ENCODE peak calls at places on chromosomes 2 and 18, in four cellular contexts. M is pancreas, Q is AG10803, C is fibroblast of lung. V is an unnamed sample.
A peak's percentile ranks its signal among the peaks of the same experiment; 100 is the strongest.

GRCh38 chr2:240877460-240878340 is 9.1 kb downstream of the AGXT start:
- DNase-seq in M (no peak), Q (no peak), C (no peak), V (no peak)

GRCh38 chr18:46166261-46166970 is 62.2 kb downstream of the HAUS1 start:
- DNase-seq in M (no peak), Q (no peak), C (no peak), V (no peak)

GRCh38 chr2:169073972-169074751 is 4.8 kb downstream of the DHRS9 start:
- DNase-seq in M (no peak), Q (no peak), C (no peak), V (no peak)

GRCh38 chr18:68387246-68387645 is 327.7 kb downstream of the TMX3 start:
- DNase-seq in M (no peak), Q (peak; percentile 31), C (no peak), V (no peak)

GRCh38 chr2:9165625-9166024 is 41.0 kb upstream of the ASAP2 start:
- DNase-seq in M (no peak), Q (peak; percentile 40), C (peak; percentile 34), V (no peak)

GRCh38 chr2:56123538-56123937 is 60.3 kb upstream of the CCDC85A start:
- DNase-seq in M (no peak), Q (no peak), C (no peak), V (no peak)

GRCh38 chr2:53473762-53474161 is 293.8 kb upstream of the CHAC2 start:
- DNase-seq in M (peak; percentile 33), Q (no peak), C (peak; percentile 21), V (no peak)

GRCh38 chr2:3490191-3491158 is 28.9 kb downstream of the ADI1 start:
- DNase-seq in M (no peak), Q (no peak), C (no peak), V (no peak)

GRCh38 chr2:180040146-180040925 is 33.2 kb upstream of the CWC22 start:
- DNase-seq in M (no peak), Q (peak; percentile 98), C (peak; percentile 99), V (no peak)

GRCh38 chr2:109516445-109517117 is 97.2 kb downstream of the SEPTIN10 start:
- DNase-seq in M (no peak), Q (no peak), C (peak; percentile 21), V (no peak)

GRCh38 chr2:195836002-195836401 is 179.0 kb downstream of the SLC39A10 start:
- DNase-seq in M (no peak), Q (no peak), C (no peak), V (no peak)

GRCh38 chr2:27729198-27729597 is 42.3 kb upstream of the MRPL33 start:
- DNase-seq in M (no peak), Q (no peak), C (no peak), V (no peak)

GRCh38 chr2:98477506-98477905 is 32.8 kb downstream of the INPP4A start:
- DNase-seq in M (no peak), Q (no peak), C (no peak), V (no peak)

GRCh38 chr2:105085525-105085924 is 47.7 kb downstream of the MRPS9 start:
- DNase-seq in M (no peak), Q (no peak), C (no peak), V (no peak)

GRCh38 chr2:133139847-133140533 is 428.3 kb downstream of the NCKAP5 start:
- DNase-seq in M (no peak), Q (no peak), C (no peak), V (no peak)

GRCh38 chr2:214077727-214078126 is 333.1 kb upstream of the VWC2L start:
- DNase-seq in M (no peak), Q (peak; percentile 5), C (no peak), V (no peak)

GRCh38 chr2:96143848-96144480 is 1.3 kb downstream of the DUSP2 start:
- DNase-seq in M (no peak), Q (no peak), C (no peak), V (peak; percentile 53)

DNA sequence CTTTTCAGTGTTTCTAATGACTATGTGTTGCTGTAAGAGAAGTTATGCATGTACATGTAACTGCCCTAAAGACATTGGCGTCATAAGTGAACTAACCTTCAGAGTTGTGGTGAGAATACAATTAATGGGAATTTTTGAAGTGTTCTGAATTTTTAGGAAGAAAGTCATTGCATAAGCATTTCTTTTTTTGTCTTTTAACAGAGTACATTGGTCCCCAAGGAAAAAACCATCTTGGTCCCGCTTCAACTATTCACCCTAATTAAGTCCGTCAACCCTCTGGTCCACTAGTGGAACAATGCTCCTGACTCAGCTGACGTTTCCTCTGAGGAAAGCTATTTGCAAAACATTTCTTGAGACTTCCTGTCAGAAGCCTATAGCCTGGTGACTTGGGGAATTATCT is 41.1 kb upstream of the VIT start:
- DNase-seq in M (no peak), Q (peak; percentile 99), C (peak; percentile 32), V (no peak)
- TF ChIP-seq CTCF in M (no peak), Q (no peak), C (no peak), V (no peak)

DNA sequence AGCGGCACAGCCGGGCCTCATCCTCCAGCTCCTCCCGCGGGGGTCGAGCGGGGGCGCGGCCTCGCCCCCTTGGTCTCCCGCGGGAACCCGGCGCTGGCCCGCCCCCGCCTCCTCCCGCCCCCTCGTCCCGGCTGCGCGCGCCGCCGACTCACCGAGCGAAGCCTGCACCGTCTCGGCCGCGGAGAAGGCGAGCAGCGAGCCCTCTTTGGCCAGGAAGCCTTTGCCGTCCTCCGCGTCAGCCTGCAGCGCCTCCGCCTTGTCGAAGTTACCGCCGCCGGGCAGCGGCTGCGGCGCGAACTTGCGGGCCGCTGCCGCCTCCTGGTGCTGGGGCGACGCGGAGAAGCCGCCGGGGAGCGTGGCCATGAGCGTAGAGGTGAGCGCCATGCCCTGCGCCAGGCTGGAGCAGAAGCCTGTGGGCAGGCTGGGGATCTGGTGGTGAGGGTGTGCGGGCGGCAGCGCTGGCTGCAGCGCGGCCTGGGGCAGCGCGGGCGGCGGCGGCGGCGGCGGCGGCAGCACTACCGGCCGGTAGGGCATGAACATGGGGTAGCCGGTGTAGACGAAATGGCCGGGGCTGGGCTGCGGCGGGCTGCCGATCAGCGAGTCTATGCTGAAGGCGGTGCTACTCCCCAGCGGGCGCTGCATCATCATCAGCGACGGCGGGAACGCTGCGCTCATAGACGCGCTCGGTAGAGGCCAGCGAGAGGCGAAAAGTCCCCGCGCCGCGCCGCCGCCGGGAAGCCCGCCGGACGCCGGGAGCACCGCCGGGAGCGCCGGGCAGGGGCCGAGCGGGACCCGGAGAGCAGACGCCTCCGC is 683 bp downstream of the GBX2 start:
- DNase-seq in M (no peak), Q (peak; percentile 49), C (peak; percentile 20), V (no peak)
- TF ChIP-seq CTCF in M (no peak), Q (peak; percentile 3), C (no peak), V (no peak)

DNA sequence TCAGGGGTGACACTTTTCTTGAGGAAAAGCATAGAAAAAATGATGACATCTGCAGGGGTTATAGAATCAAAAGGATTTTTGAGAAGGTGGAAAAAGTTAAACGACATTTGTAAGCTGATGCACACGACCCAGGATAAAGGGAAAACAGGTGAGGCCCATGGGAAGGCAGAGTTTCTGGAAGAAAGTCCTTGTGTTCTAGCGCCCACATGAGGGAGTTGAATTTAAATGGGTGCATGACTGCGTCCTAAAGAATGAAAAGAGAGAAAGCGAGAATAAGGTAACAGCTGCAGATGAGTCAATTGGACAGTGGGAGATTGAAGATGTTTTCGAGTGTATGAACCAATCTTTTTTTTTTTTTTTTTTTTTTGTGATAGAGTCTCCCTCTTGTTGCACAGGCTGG is 158.1 kb downstream of the GALR1 start:
- DNase-seq in M (no peak), Q (no peak), C (no peak), V (no peak)
- TF ChIP-seq CTCF in M (no peak), Q (no peak), C (no peak), V (no peak)

GRCh38 chr18:79318142-79318673 is 77.5 kb upstream of the NFATC1 start:
- DNase-seq in M (no peak), Q (no peak), C (no peak), V (no peak)

GRCh38 chr18:79317718-79318117 is 78.0 kb upstream of the NFATC1 start:
- DNase-seq in M (no peak), Q (peak; percentile 43), C (no peak), V (no peak)

GRCh38 chr18:79320216-79320615 is 75.5 kb upstream of the NFATC1 start:
- DNase-seq in M (no peak), Q (no peak), C (no peak), V (no peak)

GRCh38 chr18:79323471-79323870 is 72.3 kb upstream of the NFATC1 start:
- DNase-seq in M (no peak), Q (no peak), C (no peak), V (no peak)

GRCh38 chr18:79321625-79322024 is 74.1 kb upstream of the NFATC1 start:
- DNase-seq in M (no peak), Q (peak; percentile 51), C (peak; percentile 38), V (no peak)
- TF ChIP-seq CTCF in M (no peak), Q (no peak), C (no peak), V (no peak)